ENCODE peak calls at places on chromosomes 7 and 10, in four cellular contexts. Z is K562, A is keratinocyte, V is IMR-90. O is an unnamed sample.

GRCh38 chr10:10891437-10891836 is 126.2 kb upstream of the CELF2 start:
- DNase-seq in Z (no peak), A (no peak), V (peak; percentile 90), O (no peak)

GRCh38 chr10:62327897-62328296 is 46.3 kb upstream of the ZNF365 start:
- DNase-seq in Z (no peak), A (no peak), V (no peak), O (no peak)

GRCh38 chr7:72187179-72187578 is 225.0 kb downstream of the CALN1 start:
- DNase-seq in V (no peak), Z (no peak), A (no peak), O (no peak)

GRCh38 chr7:108436906-108437305 is 19.3 kb downstream of the NRCAM start:
- DNase-seq in V (no peak), A (no peak), Z (no peak), O (no peak)

GRCh38 chr7:151592868-151593486 is 73.3 kb upstream of the RHEB start:
- DNase-seq in V (peak; percentile 96), A (no peak), Z (no peak), O (peak; percentile 76)

GRCh38 chr7:77482015-77482414 is 55.1 kb upstream of the PTPN12 start:
- DNase-seq in Z (no peak), V (no peak), A (peak; percentile 26), O (no peak)

GRCh38 chr7:18590259-18590658 is 94.7 kb downstream of the HDAC9 start:
- DNase-seq in V (no peak), A (no peak), Z (no peak), O (no peak)

GRCh38 chr10:13346912-13347234 is 1.2 kb downstream of the SEPHS1 start:
- DNase-seq in A (no peak), V (no peak), Z (no peak), O (peak; percentile 39)

GRCh38 chr7:112131016-112131415 is 75.2 kb downstream of the DOCK4 start:
- DNase-seq in Z (no peak), V (no peak), A (no peak), O (peak; percentile 79)

GRCh38 chr7:148761499-148762278 is 63.0 kb downstream of the CUL1 start:
- DNase-seq in Z (no peak), A (no peak), V (peak; percentile 11), O (no peak)

GRCh38 chr10:113226404-113226803 is 276.4 kb downstream of the TCF7L2 start:
- DNase-seq in V (no peak), Z (no peak), A (no peak), O (no peak)

GRCh38 chr7:96219382-96220130 is 102.3 kb downstream of the SLC25A13 start:
- DNase-seq in V (peak; percentile 60), A (peak; percentile 66), Z (no peak), O (peak; percentile 59)

GRCh38 chr7:128936798-128937197 is 929 bp upstream of the IRF5 start:
- DNase-seq in A (no peak), V (no peak), Z (no peak), O (no peak)

GRCh38 chr10:5547934-5548660 is 23.3 kb downstream of the CALML3 start:
- DNase-seq in V (no peak), A (no peak), Z (no peak), O (peak; percentile 55)

GRCh38 chr10:24350111-24350921 is 141.4 kb downstream of the KIAA1217 start:
- DNase-seq in Z (no peak), V (peak; percentile 79), A (no peak), O (no peak)

GRCh38 chr7:131467788-131468187 is 88.6 kb downstream of the PODXL start:
- DNase-seq in Z (no peak), V (no peak), A (no peak), O (no peak)

GRCh38 chr7:96311967-96312366 is 9.9 kb downstream of the SLC25A13 start:
- DNase-seq in A (no peak), V (peak; percentile 35), Z (no peak), O (no peak)

GRCh38 chr7:4725014-4725951 is 43.2 kb downstream of the FOXK1 start:
- DNase-seq in A (no peak), V (peak; percentile 95), Z (no peak), O (peak; percentile 95)

GRCh38 chr10:22103701-22104100 is 100.2 kb upstream of the DNAJC1 start:
- DNase-seq in Z (peak; percentile 47), V (no peak), A (no peak), O (peak; percentile 11)

GRCh38 chr10:16756561-16757221 is 60.5 kb downstream of the RSU1 start:
- DNase-seq in V (peak; percentile 75), A (no peak), Z (no peak), O (no peak)

GRCh38 chr7:123637203-123637602 is 18.5 kb upstream of the LMOD2 start:
- DNase-seq in Z (no peak), A (no peak), V (no peak), O (no peak)

GRCh38 chr7:108147031-108147563 is 16.9 kb upstream of the LAMB4 start:
- DNase-seq in V (no peak), A (no peak), Z (peak; percentile 22), O (no peak)

GRCh38 chr7:92839901-92840300 is 3.5 kb upstream of the CDK6 start:
- DNase-seq in A (no peak), V (no peak), Z (no peak), O (no peak)

GRCh38 chr10:5199398-5199797 is 2.8 kb downstream of the AKR1C4 start:
- DNase-seq in A (no peak), V (no peak), Z (no peak), O (no peak)

GRCh38 chr10:70432101-70432500 is 9.4 kb downstream of the NODAL start:
- DNase-seq in A (no peak), Z (no peak), V (no peak), O (no peak)

GRCh38 chr7:28180364-28181147 is at the start of gene JAZF1:
- DNase-seq in Z (peak; percentile 49), A (no peak), V (peak; percentile 63), O (peak; percentile 33)

GRCh38 chr7:28180031-28180363 is 598 bp downstream of the JAZF1 start:
- DNase-seq in Z (peak; percentile 16), A (no peak), V (no peak), O (no peak)

GRCh38 chr7:28183627-28184026 is 3.0 kb upstream of the JAZF1 start:
- DNase-seq in A (no peak), Z (no peak), V (peak; percentile 77), O (no peak)

GRCh38 chr7:28179081-28180030 is 1.2 kb downstream of the JAZF1 start:
- DNase-seq in Z (peak; percentile 81), A (no peak), V (no peak), O (peak; percentile 21)

GRCh38 chr7:28181921-28182517 is 1.4 kb upstream of the JAZF1 start:
- DNase-seq in A (no peak), V (no peak), Z (no peak), O (no peak)
- H3K4me2 ChIP-seq in A (no peak overlapping the region), V (no peak overlapping the region), Z (no peak overlapping the region), O (no peak overlapping the region)

GRCh38 chr10:117574546-117575146 is 32.1 kb downstream of the EMX2 start:
- DNase-seq in A (no peak), V (no peak), Z (no peak), O (no peak)
- H3K9me1 ChIP-seq in A (no peaks in the 10 kb centered on the region), V (no peaks in the 10 kb centered on the region), Z (no peaks in the 10 kb centered on the region), O (no peaks in the 10 kb centered on the region)

GRCh38 chr7:66952343-66953043 is 31.5 kb downstream of the TMEM248 start:
- DNase-seq in A (peak; percentile 23), Z (no peak), V (peak; percentile 77), O (peak; percentile 68)
- H3K9ac ChIP-seq in A (peak overlapping the region; percentile 24), Z (peak overlapping the region; percentile 77), V (no peak overlapping the region), O (peak overlapping the region; percentile 5)

DNA sequence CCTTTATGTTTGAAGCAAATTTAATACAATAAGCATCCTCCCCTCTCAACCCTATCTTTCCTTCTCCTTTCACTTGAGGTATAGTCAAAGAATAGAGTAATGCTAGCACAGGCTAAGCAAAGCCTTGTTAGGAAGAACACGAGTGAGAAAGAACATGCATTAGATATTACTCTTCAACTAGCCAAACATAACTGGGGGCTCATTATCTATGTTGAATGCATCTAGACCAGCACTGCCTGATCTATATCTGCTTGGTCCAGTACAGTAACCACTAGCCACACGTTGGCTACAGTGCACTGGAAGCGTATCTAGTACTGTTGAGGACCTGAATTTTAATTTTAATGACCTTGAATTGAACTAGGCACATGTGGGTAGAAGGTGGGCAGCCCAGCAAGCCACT is 21.0 kb downstream of the SFMBT2 start:
- DNase-seq in A (no peak), V (no peak), Z (no peak), O (no peak)
- H3K4me2 ChIP-seq in A (no peak overlapping the region), V (no peak overlapping the region), Z (no peak overlapping the region), O (no peak overlapping the region)

DNA sequence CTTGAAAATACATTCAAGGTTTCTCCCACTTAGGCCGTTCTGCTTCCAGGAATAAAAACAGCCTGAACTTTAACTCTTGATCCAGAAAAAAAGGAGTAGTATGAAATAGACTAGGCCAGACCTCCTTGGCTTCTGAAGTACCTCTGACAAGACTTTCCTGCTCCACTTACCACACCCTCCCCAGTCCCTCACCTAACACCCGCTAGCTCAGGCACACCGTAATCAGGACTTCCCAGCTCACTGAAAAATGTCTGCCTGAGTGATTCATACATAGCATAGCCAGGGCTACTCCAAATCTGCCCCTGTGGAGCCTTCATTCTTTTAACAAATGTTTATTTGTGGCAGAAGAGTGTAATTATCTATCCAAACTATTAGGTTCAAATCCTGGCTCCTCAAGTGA is 30.3 kb upstream of the IL6 start:
- DNase-seq in Z (peak; percentile 81), V (peak; percentile 36), A (no peak), O (peak; percentile 24)
- H3K9me1 ChIP-seq in Z (no peaks in the 10 kb centered on the region), V (no peaks in the 10 kb centered on the region), A (no peaks in the 10 kb centered on the region), O (no peaks in the 10 kb centered on the region)

GRCh38 chr10:73161079-73161478 is 6.7 kb downstream of the ECD start:
- DNase-seq in A (no peak), V (no peak), Z (no peak), O (no peak)
- H3K9ac ChIP-seq in A (no peak overlapping the region), V (no peak overlapping the region), Z (no peak overlapping the region), O (no peak overlapping the region)

DNA sequence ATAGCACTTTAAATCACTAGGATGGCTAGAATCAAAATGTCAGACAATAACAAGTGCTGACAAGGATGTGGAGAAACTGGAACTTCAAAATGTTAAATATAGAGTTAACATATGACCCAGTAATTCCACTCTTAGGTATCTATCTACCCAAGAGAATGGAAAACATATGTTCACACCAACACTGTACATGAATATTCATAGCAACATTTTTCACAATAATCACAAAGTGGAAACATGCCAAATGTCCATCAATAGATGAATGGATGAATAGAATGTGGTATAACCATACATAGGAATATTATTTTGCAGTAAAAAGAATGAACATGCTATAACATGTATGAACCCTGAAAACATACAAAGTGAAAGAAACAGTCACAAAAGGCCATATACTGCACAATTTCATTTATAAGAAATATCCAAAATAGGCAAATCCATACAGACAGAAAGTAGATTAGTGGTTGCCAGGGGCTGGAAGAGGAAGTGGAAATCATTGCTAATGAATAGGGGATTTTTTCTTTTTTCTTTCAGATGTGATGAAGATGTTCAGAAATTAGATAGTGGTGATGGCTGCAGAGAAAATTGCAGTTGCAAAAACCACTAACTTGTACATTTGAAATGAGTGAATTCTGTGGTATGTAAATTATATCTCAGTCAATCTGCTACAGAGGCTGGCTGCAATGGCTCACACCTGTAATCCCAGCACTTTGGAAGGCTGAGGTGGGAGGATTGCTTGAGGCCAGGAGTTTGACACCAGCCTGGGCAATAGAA is 93.0 kb downstream of the CPVL start:
- DNase-seq in V (no peak), Z (no peak), A (no peak), O (no peak)
- H3K4me2 ChIP-seq in V (no peak overlapping the region), Z (no peak overlapping the region), A (no peak overlapping the region), O (no peak overlapping the region)

DNA sequence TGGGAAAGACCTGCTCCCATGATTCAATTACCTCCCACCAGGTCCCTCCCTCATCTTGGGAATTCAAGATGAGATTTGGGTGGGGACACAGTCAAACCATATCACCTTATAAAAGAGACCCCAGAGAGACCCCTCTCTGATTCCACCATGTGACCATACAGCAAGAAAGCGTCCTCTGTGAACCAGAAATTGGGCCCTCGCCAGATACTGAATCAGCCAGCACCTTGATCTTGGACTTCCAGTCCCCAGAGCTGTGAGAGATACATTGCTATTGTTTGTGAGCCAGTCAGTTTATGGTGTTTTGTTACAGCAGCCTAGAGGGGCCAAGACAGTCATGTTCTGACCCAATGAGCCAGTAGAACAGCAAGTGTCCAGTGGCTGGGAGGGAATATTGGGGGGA is 232.6 kb downstream of the PAXIP1 start:
- DNase-seq in Z (no peak), A (no peak), V (no peak), O (no peak)
- H3K9me1 ChIP-seq in Z (no peaks in the 10 kb centered on the region), A (no peaks in the 10 kb centered on the region), V (no peaks in the 10 kb centered on the region), O (no peaks in the 10 kb centered on the region)